ENCODE peak calls at places on chromosomes 12 and 14, in seven cellular contexts. One of them, this sample, is unnamed.

GRCh38 chr14:21997300-21997699 is 323.7 kb upstream of the OR4E1 start:
- DNase-seq in CD4-positive, alpha-beta memory T cell: peak; percentile 58
- DNase-seq in A549: peak; percentile 65
- DNase-seq in HTR-8/SVneo: no peak
- DNase-seq in activated gamma-delta T cell treated with anti-CD3 and anti-CD28 coated beads, Interleukin-2, amount 50 U/mL, for 16 hours: no peak
- DNase-seq in NCI-H1417: no peak
- DNase-seq in NCI-H2081: no peak
- DNase-seq in this sample: no peak

GRCh38 chr12:42590324-42590934 is 883 bp upstream of the PRICKLE1 start:
- DNase-seq in NCI-H2081: no peak
- DNase-seq in A549: peak; percentile 35
- DNase-seq in activated gamma-delta T cell treated with anti-CD3 and anti-CD28 coated beads, Interleukin-2, amount 50 U/mL, for 16 hours: no peak
- DNase-seq in HTR-8/SVneo: peak; percentile 17
- DNase-seq in CD4-positive, alpha-beta memory T cell: no peak
- DNase-seq in NCI-H1417: peak; percentile 68
- DNase-seq in this sample: peak; percentile 61

GRCh38 chr12:106019130-106019529 is 119.6 kb downstream of the NUAK1 start:
- DNase-seq in NCI-H1417: no peak
- DNase-seq in NCI-H2081: no peak
- DNase-seq in CD4-positive, alpha-beta memory T cell: no peak
- DNase-seq in HTR-8/SVneo: no peak
- DNase-seq in activated gamma-delta T cell treated with anti-CD3 and anti-CD28 coated beads, Interleukin-2, amount 50 U/mL, for 16 hours: no peak
- DNase-seq in A549: no peak
- DNase-seq in this sample: no peak

GRCh38 chr12:55933158-55933798 is 2.3 kb downstream of the DGKA start:
- DNase-seq in CD4-positive, alpha-beta memory T cell: peak; percentile 62
- DNase-seq in HTR-8/SVneo: peak; percentile 72
- DNase-seq in A549: peak; percentile 53
- DNase-seq in NCI-H2081: no peak
- DNase-seq in activated gamma-delta T cell treated with anti-CD3 and anti-CD28 coated beads, Interleukin-2, amount 50 U/mL, for 16 hours: no peak
- DNase-seq in NCI-H1417: peak; percentile 20
- DNase-seq in this sample: peak; percentile 76

GRCh38 chr12:123120452-123121166 is 30.3 kb downstream of the PITPNM2 start:
- DNase-seq in A549: no peak
- DNase-seq in HTR-8/SVneo: no peak
- DNase-seq in NCI-H1417: peak; percentile 47
- DNase-seq in NCI-H2081: no peak
- DNase-seq in CD4-positive, alpha-beta memory T cell: no peak
- DNase-seq in activated gamma-delta T cell treated with anti-CD3 and anti-CD28 coated beads, Interleukin-2, amount 50 U/mL, for 16 hours: no peak
- DNase-seq in this sample: peak; percentile 74

GRCh38 chr12:67068204-67068731 is 200.9 kb upstream of the CAND1 start:
- DNase-seq in CD4-positive, alpha-beta memory T cell: no peak
- DNase-seq in A549: peak; percentile 29
- DNase-seq in HTR-8/SVneo: peak; percentile 10
- DNase-seq in NCI-H2081: no peak
- DNase-seq in activated gamma-delta T cell treated with anti-CD3 and anti-CD28 coated beads, Interleukin-2, amount 50 U/mL, for 16 hours: no peak
- DNase-seq in NCI-H1417: peak; percentile 71
- DNase-seq in this sample: peak; percentile 20

GRCh38 chr12:54601841-54602240 is 13.4 kb upstream of the PPP1R1A start:
- DNase-seq in NCI-H1417: peak; percentile 39
- DNase-seq in HTR-8/SVneo: no peak
- DNase-seq in CD4-positive, alpha-beta memory T cell: no peak
- DNase-seq in NCI-H2081: no peak
- DNase-seq in A549: no peak
- DNase-seq in activated gamma-delta T cell treated with anti-CD3 and anti-CD28 coated beads, Interleukin-2, amount 50 U/mL, for 16 hours: no peak
- DNase-seq in this sample: peak; percentile 15

GRCh38 chr12:57604454-57605307 is at the start of gene DTX3:
- DNase-seq in NCI-H2081: no peak
- DNase-seq in NCI-H1417: peak; percentile 83
- DNase-seq in HTR-8/SVneo: peak; percentile 50
- DNase-seq in activated gamma-delta T cell treated with anti-CD3 and anti-CD28 coated beads, Interleukin-2, amount 50 U/mL, for 16 hours: no peak
- DNase-seq in CD4-positive, alpha-beta memory T cell: no peak
- DNase-seq in A549: no peak
- DNase-seq in this sample: peak; percentile 60

GRCh38 chr12:91774471-91774921 is 371.1 kb downstream of the BTG1 start:
- DNase-seq in CD4-positive, alpha-beta memory T cell: no peak
- DNase-seq in NCI-H2081: no peak
- DNase-seq in A549: peak; percentile 10
- DNase-seq in activated gamma-delta T cell treated with anti-CD3 and anti-CD28 coated beads, Interleukin-2, amount 50 U/mL, for 16 hours: no peak
- DNase-seq in NCI-H1417: no peak
- DNase-seq in HTR-8/SVneo: peak; percentile 3
- DNase-seq in this sample: peak; percentile 36

GRCh38 chr12:12403264-12404248 is 46.7 kb downstream of the BORCS5 start:
- DNase-seq in NCI-H2081: peak; percentile 16
- DNase-seq in HTR-8/SVneo: no peak
- DNase-seq in CD4-positive, alpha-beta memory T cell: no peak
- DNase-seq in NCI-H1417: no peak
- DNase-seq in activated gamma-delta T cell treated with anti-CD3 and anti-CD28 coated beads, Interleukin-2, amount 50 U/mL, for 16 hours: no peak
- DNase-seq in A549: peak; percentile 88
- DNase-seq in this sample: no peak

GRCh38 chr12:4069046-4070010 is 196.1 kb upstream of the PARP11 start:
- DNase-seq in HTR-8/SVneo: no peak
- DNase-seq in NCI-H1417: no peak
- DNase-seq in NCI-H2081: no peak
- DNase-seq in activated gamma-delta T cell treated with anti-CD3 and anti-CD28 coated beads, Interleukin-2, amount 50 U/mL, for 16 hours: no peak
- DNase-seq in A549: no peak
- DNase-seq in CD4-positive, alpha-beta memory T cell: no peak
- DNase-seq in this sample: no peak

GRCh38 chr12:113155060-113155459 is 5.5 kb downstream of the CFAP73 start:
- DNase-seq in activated gamma-delta T cell treated with anti-CD3 and anti-CD28 coated beads, Interleukin-2, amount 50 U/mL, for 16 hours: no peak
- DNase-seq in HTR-8/SVneo: no peak
- DNase-seq in NCI-H1417: no peak
- DNase-seq in CD4-positive, alpha-beta memory T cell: no peak
- DNase-seq in NCI-H2081: no peak
- DNase-seq in A549: no peak
- DNase-seq in this sample: no peak

GRCh38 chr12:124160102-124160501 is 134.8 kb upstream of the RFLNA start:
- DNase-seq in NCI-H1417: no peak
- DNase-seq in HTR-8/SVneo: no peak
- DNase-seq in activated gamma-delta T cell treated with anti-CD3 and anti-CD28 coated beads, Interleukin-2, amount 50 U/mL, for 16 hours: no peak
- DNase-seq in NCI-H2081: no peak
- DNase-seq in A549: no peak
- DNase-seq in CD4-positive, alpha-beta memory T cell: no peak
- DNase-seq in this sample: no peak

GRCh38 chr12:82655751-82656150 is 31.0 kb upstream of the TMTC2 start:
- DNase-seq in A549: no peak
- DNase-seq in NCI-H1417: no peak
- DNase-seq in NCI-H2081: no peak
- DNase-seq in HTR-8/SVneo: no peak
- DNase-seq in CD4-positive, alpha-beta memory T cell: no peak
- DNase-seq in activated gamma-delta T cell treated with anti-CD3 and anti-CD28 coated beads, Interleukin-2, amount 50 U/mL, for 16 hours: no peak
- DNase-seq in this sample: no peak

GRCh38 chr12:94404854-94405253 is 54.8 kb downstream of the CEP83 start:
- DNase-seq in CD4-positive, alpha-beta memory T cell: no peak
- DNase-seq in A549: no peak
- DNase-seq in NCI-H2081: no peak
- DNase-seq in activated gamma-delta T cell treated with anti-CD3 and anti-CD28 coated beads, Interleukin-2, amount 50 U/mL, for 16 hours: no peak
- DNase-seq in HTR-8/SVneo: no peak
- DNase-seq in NCI-H1417: no peak
- DNase-seq in this sample: no peak

GRCh38 chr12:71109834-71110233 is 48.0 kb downstream of the TSPAN8 start:
- DNase-seq in A549: no peak
- DNase-seq in NCI-H2081: no peak
- DNase-seq in activated gamma-delta T cell treated with anti-CD3 and anti-CD28 coated beads, Interleukin-2, amount 50 U/mL, for 16 hours: no peak
- DNase-seq in NCI-H1417: no peak
- DNase-seq in CD4-positive, alpha-beta memory T cell: no peak
- DNase-seq in HTR-8/SVneo: no peak
- DNase-seq in this sample: no peak

GRCh38 chr14:66082009-66082408 is 404.2 kb upstream of the CCDC196 start:
- DNase-seq in activated gamma-delta T cell treated with anti-CD3 and anti-CD28 coated beads, Interleukin-2, amount 50 U/mL, for 16 hours: no peak
- DNase-seq in NCI-H1417: no peak
- DNase-seq in HTR-8/SVneo: no peak
- DNase-seq in A549: no peak
- DNase-seq in NCI-H2081: no peak
- DNase-seq in CD4-positive, alpha-beta memory T cell: no peak
- DNase-seq in this sample: no peak

GRCh38 chr14:26217778-26218177 is 380.1 kb downstream of the NOVA1 start:
- DNase-seq in activated gamma-delta T cell treated with anti-CD3 and anti-CD28 coated beads, Interleukin-2, amount 50 U/mL, for 16 hours: no peak
- DNase-seq in NCI-H2081: no peak
- DNase-seq in A549: no peak
- DNase-seq in NCI-H1417: no peak
- DNase-seq in CD4-positive, alpha-beta memory T cell: no peak
- DNase-seq in HTR-8/SVneo: no peak
- DNase-seq in this sample: no peak

GRCh38 chr14:89900822-89901221 is 53.7 kb downstream of the EFCAB11 start:
- DNase-seq in NCI-H2081: no peak
- DNase-seq in HTR-8/SVneo: no peak
- DNase-seq in CD4-positive, alpha-beta memory T cell: no peak
- DNase-seq in NCI-H1417: no peak
- DNase-seq in A549: no peak
- DNase-seq in activated gamma-delta T cell treated with anti-CD3 and anti-CD28 coated beads, Interleukin-2, amount 50 U/mL, for 16 hours: no peak
- DNase-seq in this sample: no peak

GRCh38 chr12:95470300-95470699 is 3.7 kb upstream of the METAP2 start:
- DNase-seq in A549: no peak
- DNase-seq in NCI-H2081: no peak
- DNase-seq in NCI-H1417: no peak
- DNase-seq in activated gamma-delta T cell treated with anti-CD3 and anti-CD28 coated beads, Interleukin-2, amount 50 U/mL, for 16 hours: no peak
- DNase-seq in CD4-positive, alpha-beta memory T cell: no peak
- DNase-seq in HTR-8/SVneo: no peak
- DNase-seq in this sample: no peak

GRCh38 chr14:68694516-68695235 is 98.2 kb downstream of the ZFP36L1 start:
- DNase-seq in A549: no peak
- DNase-seq in NCI-H2081: no peak
- DNase-seq in activated gamma-delta T cell treated with anti-CD3 and anti-CD28 coated beads, Interleukin-2, amount 50 U/mL, for 16 hours: no peak
- DNase-seq in HTR-8/SVneo: no peak
- DNase-seq in CD4-positive, alpha-beta memory T cell: no peak
- DNase-seq in NCI-H1417: no peak
- DNase-seq in this sample: no peak

GRCh38 chr14:71855399-71856036 is 76.7 kb upstream of the RGS6 start:
- DNase-seq in CD4-positive, alpha-beta memory T cell: no peak
- DNase-seq in NCI-H1417: peak; percentile 62
- DNase-seq in HTR-8/SVneo: peak; percentile 70
- DNase-seq in NCI-H2081: peak; percentile 66
- DNase-seq in activated gamma-delta T cell treated with anti-CD3 and anti-CD28 coated beads, Interleukin-2, amount 50 U/mL, for 16 hours: no peak
- DNase-seq in A549: peak; percentile 64
- DNase-seq in this sample: peak; percentile 50

GRCh38 chr12:11765817-11766794 is 116.6 kb downstream of the ETV6 start:
- DNase-seq in NCI-H1417: no peak
- DNase-seq in HTR-8/SVneo: no peak
- DNase-seq in CD4-positive, alpha-beta memory T cell: peak; percentile 51
- DNase-seq in activated gamma-delta T cell treated with anti-CD3 and anti-CD28 coated beads, Interleukin-2, amount 50 U/mL, for 16 hours: peak; percentile 16
- DNase-seq in NCI-H2081: no peak
- DNase-seq in A549: no peak
- DNase-seq in this sample: peak; percentile 82

GRCh38 chr14:104519721-104520120 is 59.8 kb upstream of the C14orf180 start:
- DNase-seq in NCI-H2081: no peak
- DNase-seq in activated gamma-delta T cell treated with anti-CD3 and anti-CD28 coated beads, Interleukin-2, amount 50 U/mL, for 16 hours: no peak
- DNase-seq in NCI-H1417: no peak
- DNase-seq in A549: no peak
- DNase-seq in CD4-positive, alpha-beta memory T cell: no peak
- DNase-seq in HTR-8/SVneo: no peak
- DNase-seq in this sample: no peak

GRCh38 chr14:104517867-104518266 is 61.7 kb upstream of the C14orf180 start:
- DNase-seq in A549: no peak
- DNase-seq in activated gamma-delta T cell treated with anti-CD3 and anti-CD28 coated beads, Interleukin-2, amount 50 U/mL, for 16 hours: no peak
- DNase-seq in CD4-positive, alpha-beta memory T cell: no peak
- DNase-seq in NCI-H2081: no peak
- DNase-seq in HTR-8/SVneo: no peak
- DNase-seq in NCI-H1417: no peak
- DNase-seq in this sample: no peak

GRCh38 chr12:124744659-124745467 is 118.8 kb downstream of the SCARB1 start:
- DNase-seq in A549: peak; percentile 85
- DNase-seq in activated gamma-delta T cell treated with anti-CD3 and anti-CD28 coated beads, Interleukin-2, amount 50 U/mL, for 16 hours: no peak
- DNase-seq in NCI-H2081: no peak
- DNase-seq in NCI-H1417: peak; percentile 33
- DNase-seq in CD4-positive, alpha-beta memory T cell: no peak
- DNase-seq in HTR-8/SVneo: no peak
- DNase-seq in this sample: peak; percentile 40

GRCh38 chr14:96160913-96161310 is 43.7 kb upstream of the BDKRB2 start:
- DNase-seq in activated gamma-delta T cell treated with anti-CD3 and anti-CD28 coated beads, Interleukin-2, amount 50 U/mL, for 16 hours: no peak
- DNase-seq in CD4-positive, alpha-beta memory T cell: no peak
- DNase-seq in NCI-H2081: no peak
- DNase-seq in NCI-H1417: no peak
- DNase-seq in HTR-8/SVneo: no peak
- DNase-seq in A549: no peak
- DNase-seq in this sample: no peak

GRCh38 chr14:97848351-97848980 is 1051.3 kb downstream of the VRK1 start:
- DNase-seq in CD4-positive, alpha-beta memory T cell: no peak
- DNase-seq in NCI-H2081: no peak
- DNase-seq in A549: no peak
- DNase-seq in HTR-8/SVneo: no peak
- DNase-seq in activated gamma-delta T cell treated with anti-CD3 and anti-CD28 coated beads, Interleukin-2, amount 50 U/mL, for 16 hours: no peak
- DNase-seq in NCI-H1417: peak; percentile 98
- DNase-seq in this sample: no peak

GRCh38 chr12:87661770-87662402 is 367.3 kb downstream of the C12orf50 start:
- DNase-seq in activated gamma-delta T cell treated with anti-CD3 and anti-CD28 coated beads, Interleukin-2, amount 50 U/mL, for 16 hours: no peak
- DNase-seq in NCI-H2081: no peak
- DNase-seq in CD4-positive, alpha-beta memory T cell: no peak
- DNase-seq in A549: peak; percentile 22
- DNase-seq in NCI-H1417: no peak
- DNase-seq in HTR-8/SVneo: no peak
- DNase-seq in this sample: no peak

GRCh38 chr14:53772936-53773335 is 183.7 kb downstream of the BMP4 start:
- DNase-seq in HTR-8/SVneo: no peak
- DNase-seq in CD4-positive, alpha-beta memory T cell: no peak
- DNase-seq in A549: no peak
- DNase-seq in activated gamma-delta T cell treated with anti-CD3 and anti-CD28 coated beads, Interleukin-2, amount 50 U/mL, for 16 hours: no peak
- DNase-seq in NCI-H2081: no peak
- DNase-seq in NCI-H1417: no peak
- DNase-seq in this sample: no peak

GRCh38 chr14:97977711-97978261 is 1180.6 kb downstream of the VRK1 start:
- DNase-seq in activated gamma-delta T cell treated with anti-CD3 and anti-CD28 coated beads, Interleukin-2, amount 50 U/mL, for 16 hours: peak; percentile 54
- DNase-seq in NCI-H2081: no peak
- DNase-seq in NCI-H1417: no peak
- DNase-seq in HTR-8/SVneo: no peak
- DNase-seq in A549: no peak
- DNase-seq in CD4-positive, alpha-beta memory T cell: peak; percentile 82
- DNase-seq in this sample: no peak

GRCh38 chr12:102913453-102914226 is 3.4 kb downstream of the PAH start:
- DNase-seq in activated gamma-delta T cell treated with anti-CD3 and anti-CD28 coated beads, Interleukin-2, amount 50 U/mL, for 16 hours: no peak
- DNase-seq in NCI-H1417: no peak
- DNase-seq in NCI-H2081: no peak
- DNase-seq in A549: no peak
- DNase-seq in HTR-8/SVneo: no peak
- DNase-seq in CD4-positive, alpha-beta memory T cell: no peak
- DNase-seq in this sample: no peak

GRCh38 chr12:68609955-68610434 is 704 bp upstream of the RAP1B start:
- DNase-seq in NCI-H1417: no peak
- DNase-seq in A549: peak; percentile 55
- DNase-seq in NCI-H2081: no peak
- DNase-seq in activated gamma-delta T cell treated with anti-CD3 and anti-CD28 coated beads, Interleukin-2, amount 50 U/mL, for 16 hours: no peak
- DNase-seq in HTR-8/SVneo: peak; percentile 23
- DNase-seq in CD4-positive, alpha-beta memory T cell: peak; percentile 57
- DNase-seq in this sample: no peak

GRCh38 chr12:58967551-58967950 is 47.2 kb upstream of the LRIG3 start:
- DNase-seq in CD4-positive, alpha-beta memory T cell: no peak
- DNase-seq in NCI-H2081: no peak
- DNase-seq in A549: no peak
- DNase-seq in NCI-H1417: no peak
- DNase-seq in HTR-8/SVneo: no peak
- DNase-seq in activated gamma-delta T cell treated with anti-CD3 and anti-CD28 coated beads, Interleukin-2, amount 50 U/mL, for 16 hours: no peak
- DNase-seq in this sample: peak; percentile 49

GRCh38 chr14:77407158-77407557 is 16.2 kb downstream of the NOXRED1 start:
- DNase-seq in NCI-H1417: no peak
- DNase-seq in HTR-8/SVneo: no peak
- DNase-seq in activated gamma-delta T cell treated with anti-CD3 and anti-CD28 coated beads, Interleukin-2, amount 50 U/mL, for 16 hours: no peak
- DNase-seq in CD4-positive, alpha-beta memory T cell: no peak
- DNase-seq in NCI-H2081: no peak
- DNase-seq in A549: no peak
- DNase-seq in this sample: no peak